ENCODE peak calls at places on chromosome 1, in five cellular contexts. One of them, this sample, is unnamed.

GRCh38 chr1:23673086-23673813 is 18.4 kb upstream of the RPL11 start:
- DNase-seq in AG04450: peak
- DNase-seq in LoVo: peak
- DNase-seq in fibroblast of villous mesenchyme: peak
- DNase-seq in skeletal muscle cell: peak
- DNase-seq in this sample: peak

GRCh38 chr1:157245823-157246222 is 107.6 kb upstream of the ETV3 start:
- DNase-seq in AG04450: no peak
- DNase-seq in LoVo: no peak
- DNase-seq in fibroblast of villous mesenchyme: no peak
- DNase-seq in skeletal muscle cell: no peak
- DNase-seq in this sample: no peak

GRCh38 chr1:231931846-231932454 is 305.4 kb downstream of the DISC1 start:
- DNase-seq in AG04450: no peak
- DNase-seq in LoVo: no peak
- DNase-seq in fibroblast of villous mesenchyme: no peak
- DNase-seq in skeletal muscle cell: no peak
- DNase-seq in this sample: no peak

GRCh38 chr1:154629160-154630073 is 21.4 kb upstream of the ADAR start:
- DNase-seq in AG04450: no peak
- DNase-seq in LoVo: no peak
- DNase-seq in fibroblast of villous mesenchyme: peak
- DNase-seq in skeletal muscle cell: no peak
- DNase-seq in this sample: no peak

GRCh38 chr1:10692401-10693021 is 103.9 kb downstream of the CASZ1 start:
- DNase-seq in AG04450: no peak
- DNase-seq in LoVo: peak
- DNase-seq in fibroblast of villous mesenchyme: no peak
- DNase-seq in skeletal muscle cell: no peak
- DNase-seq in this sample: no peak

GRCh38 chr1:110356379-110356778 is 17.2 kb downstream of the RBM15 start:
- DNase-seq in AG04450: no peak
- DNase-seq in LoVo: peak
- DNase-seq in fibroblast of villous mesenchyme: no peak
- DNase-seq in skeletal muscle cell: no peak
- DNase-seq in this sample: no peak

GRCh38 chr1:171590022-171590421 is 32.0 kb upstream of the MYOCOS start:
- DNase-seq in AG04450: peak
- DNase-seq in LoVo: no peak
- DNase-seq in fibroblast of villous mesenchyme: peak
- DNase-seq in skeletal muscle cell: no peak
- DNase-seq in this sample: no peak

GRCh38 chr1:30325085-30325935 is 398.1 kb downstream of the MATN1 start:
- DNase-seq in AG04450: no peak
- DNase-seq in LoVo: no peak
- DNase-seq in fibroblast of villous mesenchyme: no peak
- DNase-seq in skeletal muscle cell: no peak
- DNase-seq in this sample: no peak

GRCh38 chr1:76959581-76959980 is 92.3 kb downstream of the ST6GALNAC5 start:
- DNase-seq in AG04450: no peak
- DNase-seq in LoVo: no peak
- DNase-seq in fibroblast of villous mesenchyme: no peak
- DNase-seq in skeletal muscle cell: no peak
- DNase-seq in this sample: no peak

GRCh38 chr1:207748737-207749528 is 2.9 kb upstream of the CD46 start:
- DNase-seq in AG04450: no peak
- DNase-seq in LoVo: peak
- DNase-seq in fibroblast of villous mesenchyme: no peak
- DNase-seq in skeletal muscle cell: no peak
- DNase-seq in this sample: no peak

GRCh38 chr1:1013922-1014617 is 773 bp downstream of the ISG15 start:
- DNase-seq in AG04450: no peak
- DNase-seq in LoVo: no peak
- DNase-seq in fibroblast of villous mesenchyme: no peak
- DNase-seq in skeletal muscle cell: no peak
- DNase-seq in this sample: no peak

GRCh38 chr1:154747841-154748766 is 122.0 kb downstream of the KCNN3 start:
- DNase-seq in AG04450: no peak
- DNase-seq in LoVo: no peak
- DNase-seq in fibroblast of villous mesenchyme: no peak
- DNase-seq in skeletal muscle cell: no peak
- DNase-seq in this sample: no peak

GRCh38 chr1:10065760-10066159 is 33.0 kb downstream of the UBE4B start:
- DNase-seq in AG04450: no peak
- DNase-seq in LoVo: no peak
- DNase-seq in fibroblast of villous mesenchyme: no peak
- DNase-seq in skeletal muscle cell: no peak
- DNase-seq in this sample: no peak

GRCh38 chr1:217275617-217276398 is 355.1 kb downstream of the GPATCH2 start:
- DNase-seq in AG04450: peak
- DNase-seq in LoVo: no peak
- DNase-seq in fibroblast of villous mesenchyme: peak
- DNase-seq in skeletal muscle cell: peak
- DNase-seq in this sample: peak

GRCh38 chr1:43206721-43207228 is 34.6 kb downstream of the CFAP57 start:
- DNase-seq in AG04450: peak
- DNase-seq in LoVo: peak
- DNase-seq in fibroblast of villous mesenchyme: peak
- DNase-seq in skeletal muscle cell: peak
- DNase-seq in this sample: peak

GRCh38 chr1:175734642-175735041 is 8.8 kb downstream of the TNR start:
- DNase-seq in AG04450: no peak
- DNase-seq in LoVo: no peak
- DNase-seq in fibroblast of villous mesenchyme: no peak
- DNase-seq in skeletal muscle cell: no peak
- DNase-seq in this sample: no peak

GRCh38 chr1:223234534-223234933 is 91.5 kb upstream of the TLR5 start:
- DNase-seq in AG04450: no peak
- DNase-seq in LoVo: no peak
- DNase-seq in fibroblast of villous mesenchyme: no peak
- DNase-seq in skeletal muscle cell: no peak
- DNase-seq in this sample: no peak

GRCh38 chr1:200342511-200343400 is 67.1 kb downstream of the ZNF281 start:
- DNase-seq in AG04450: no peak
- DNase-seq in LoVo: no peak
- DNase-seq in fibroblast of villous mesenchyme: peak
- DNase-seq in skeletal muscle cell: peak
- DNase-seq in this sample: no peak

GRCh38 chr1:161273402-161273801 is 14.9 kb downstream of the PCP4L1 start:
- DNase-seq in AG04450: no peak
- DNase-seq in LoVo: no peak
- DNase-seq in fibroblast of villous mesenchyme: peak
- DNase-seq in skeletal muscle cell: no peak
- DNase-seq in this sample: no peak

GRCh38 chr1:185733818-185734709 is at the start of gene HMCN1:
- DNase-seq in AG04450: no peak
- DNase-seq in LoVo: peak
- DNase-seq in fibroblast of villous mesenchyme: peak
- DNase-seq in skeletal muscle cell: no peak
- DNase-seq in this sample: no peak

GRCh38 chr1:57468661-57469523 is 45.0 kb upstream of the DAB1 start:
- DNase-seq in AG04450: peak
- DNase-seq in LoVo: no peak
- DNase-seq in fibroblast of villous mesenchyme: no peak
- DNase-seq in skeletal muscle cell: peak
- DNase-seq in this sample: peak

GRCh38 chr1:55382699-55383377 is 167.7 kb upstream of the USP24 start:
- DNase-seq in AG04450: no peak
- DNase-seq in LoVo: no peak
- DNase-seq in fibroblast of villous mesenchyme: no peak
- DNase-seq in skeletal muscle cell: no peak
- DNase-seq in this sample: no peak

GRCh38 chr1:3066826-3067225 is 2.2 kb upstream of the PRDM16 start:
- DNase-seq in AG04450: no peak
- DNase-seq in LoVo: no peak
- DNase-seq in fibroblast of villous mesenchyme: no peak
- DNase-seq in skeletal muscle cell: no peak
- DNase-seq in this sample: no peak

GRCh38 chr1:110335265-110335664 is 3.9 kb upstream of the RBM15 start:
- DNase-seq in AG04450: no peak
- DNase-seq in LoVo: no peak
- DNase-seq in fibroblast of villous mesenchyme: no peak
- DNase-seq in skeletal muscle cell: no peak
- DNase-seq in this sample: no peak

GRCh38 chr1:70411360-70411844 is 334 bp downstream of the CTH start:
- DNase-seq in AG04450: no peak
- DNase-seq in LoVo: no peak
- DNase-seq in fibroblast of villous mesenchyme: no peak
- DNase-seq in skeletal muscle cell: no peak
- DNase-seq in this sample: no peak

GRCh38 chr1:22919341-22920025 is 53.2 kb downstream of the LACTBL1 start:
- DNase-seq in AG04450: no peak
- DNase-seq in LoVo: no peak
- DNase-seq in fibroblast of villous mesenchyme: no peak
- DNase-seq in skeletal muscle cell: no peak
- DNase-seq in this sample: no peak

GRCh38 chr1:87805661-87806376 is 477.1 kb downstream of the LMO4 start:
- DNase-seq in AG04450: peak
- DNase-seq in LoVo: peak
- DNase-seq in fibroblast of villous mesenchyme: peak
- DNase-seq in skeletal muscle cell: no peak
- DNase-seq in this sample: peak

GRCh38 chr1:187714501-187714900 is 885.8 kb downstream of the PLA2G4A start:
- DNase-seq in AG04450: no peak
- DNase-seq in LoVo: no peak
- DNase-seq in fibroblast of villous mesenchyme: no peak
- DNase-seq in skeletal muscle cell: peak
- DNase-seq in this sample: no peak

GRCh38 chr1:39623053-39623452 is 16.4 kb downstream of the HEYL start:
- DNase-seq in AG04450: no peak
- DNase-seq in LoVo: no peak
- DNase-seq in fibroblast of villous mesenchyme: no peak
- DNase-seq in skeletal muscle cell: no peak
- DNase-seq in this sample: no peak

GRCh38 chr1:34974626-34975025 is 10.5 kb downstream of the TMEM35B start:
- DNase-seq in AG04450: no peak
- DNase-seq in LoVo: no peak
- DNase-seq in fibroblast of villous mesenchyme: no peak
- DNase-seq in skeletal muscle cell: no peak
- DNase-seq in this sample: no peak

GRCh38 chr1:7341145-7341900 is 429.8 kb upstream of the VAMP3 start:
- DNase-seq in AG04450: no peak
- DNase-seq in LoVo: no peak
- DNase-seq in fibroblast of villous mesenchyme: peak
- DNase-seq in skeletal muscle cell: peak
- DNase-seq in this sample: no peak

GRCh38 chr1:167934407-167935251 is 1.9 kb upstream of the DCAF6 start:
- DNase-seq in AG04450: no peak
- DNase-seq in LoVo: no peak
- DNase-seq in fibroblast of villous mesenchyme: peak
- DNase-seq in skeletal muscle cell: no peak
- DNase-seq in this sample: peak

GRCh38 chr1:44568128-44568900 is 106.0 kb downstream of the TMEM53 start:
- DNase-seq in AG04450: no peak
- DNase-seq in LoVo: peak
- DNase-seq in fibroblast of villous mesenchyme: no peak
- DNase-seq in skeletal muscle cell: no peak
- DNase-seq in this sample: no peak

GRCh38 chr1:50774759-50775351 is 185.2 kb downstream of the FAF1 start:
- DNase-seq in AG04450: peak
- DNase-seq in LoVo: peak
- DNase-seq in fibroblast of villous mesenchyme: peak
- DNase-seq in skeletal muscle cell: peak
- DNase-seq in this sample: peak

GRCh38 chr1:186213225-186213607 is 161.8 kb downstream of the TPR start:
- DNase-seq in AG04450: no peak
- DNase-seq in LoVo: no peak
- DNase-seq in fibroblast of villous mesenchyme: no peak
- DNase-seq in skeletal muscle cell: no peak
- DNase-seq in this sample: no peak

GRCh38 chr1:15788624-15789301 is 18.7 kb downstream of the UQCRHL start:
- DNase-seq in AG04450: no peak
- DNase-seq in LoVo: no peak
- DNase-seq in fibroblast of villous mesenchyme: peak
- DNase-seq in skeletal muscle cell: no peak
- DNase-seq in this sample: no peak

GRCh38 chr1:145918992-145919939 is 749 bp upstream of the PEX11B start:
- DNase-seq in AG04450: no peak
- DNase-seq in LoVo: peak
- DNase-seq in fibroblast of villous mesenchyme: peak
- DNase-seq in skeletal muscle cell: peak
- DNase-seq in this sample: peak

GRCh38 chr1:86914998-86915736 is 732 bp downstream of the HS2ST1 start:
- DNase-seq in AG04450: no peak
- DNase-seq in LoVo: peak
- DNase-seq in fibroblast of villous mesenchyme: peak
- DNase-seq in skeletal muscle cell: peak
- DNase-seq in this sample: peak

GRCh38 chr1:50232271-50232670 is 123.6 kb downstream of the ELAVL4 start:
- DNase-seq in AG04450: no peak
- DNase-seq in LoVo: no peak
- DNase-seq in fibroblast of villous mesenchyme: no peak
- DNase-seq in skeletal muscle cell: no peak
- DNase-seq in this sample: no peak

This sample was measured in HS-5.